ENCODE peak calls at places on chromosomes 5 and 9, in nine cellular contexts. G is lower leg skin, T is left ventricle myocardium inferior, Q is lung, O is BJ, Y is GM23338, Z is cardiac fibroblast, W is pancreas, H is heart left ventricle. B is an unnamed sample.

GRCh38 chr9:89884356-89885083 is 279.7 kb downstream of the GADD45G start:
- DNase-seq in G (peak), T (peak), Q (no peak), O (no peak), Y (no peak), Z (no peak), W (no peak), H (peak), B (peak)

GRCh38 chr9:8346291-8346690 is 546.7 kb upstream of the DMAC1 start:
- DNase-seq in G (no peak), T (no peak), Q (no peak), O (no peak), Y (no peak), Z (peak), W (no peak), H (no peak), B (no peak)

GRCh38 chr9:20929276-20929675 is 102.2 kb downstream of the HACD4 start:
- DNase-seq in G (no peak), T (no peak), Q (no peak), O (no peak), Y (peak), Z (no peak), W (no peak), H (no peak), B (no peak)

GRCh38 chr9:87812375-87813118 is 70.1 kb upstream of the SPATA31E1 start:
- DNase-seq in G (no peak), T (no peak), Q (no peak), O (peak), Y (peak), Z (peak), W (no peak), H (no peak), B (no peak)

GRCh38 chr5:116573279-116573616 is 1.4 kb downstream of the SEMA6A start:
- DNase-seq in G (no peak), T (peak), Q (no peak), O (no peak), Y (no peak), Z (no peak), W (peak), H (peak), B (peak)

GRCh38 chr9:137478613-137479314 is 19.6 kb upstream of the NSMF start:
- DNase-seq in G (no peak), T (no peak), Q (no peak), O (no peak), Y (peak), Z (no peak), W (peak), H (no peak), B (no peak)

GRCh38 chr9:107404086-107404590 is 85.4 kb downstream of the KLF4 start:
- DNase-seq in G (no peak), T (no peak), Q (no peak), O (no peak), Y (no peak), Z (no peak), W (no peak), H (no peak), B (no peak)

GRCh38 chr5:165135551-165135950 is 1630.1 kb downstream of the MAT2B start:
- DNase-seq in G (no peak), T (no peak), Q (no peak), O (no peak), Y (no peak), Z (no peak), W (no peak), H (no peak), B (no peak)

GRCh38 chr5:79255786-79256557 is 20.0 kb downstream of the JMY start:
- DNase-seq in G (no peak), T (no peak), Q (no peak), O (no peak), Y (peak), Z (peak), W (no peak), H (no peak), B (peak)

GRCh38 chr9:91101598-91102168 is 260.0 kb downstream of the AUH start:
- DNase-seq in G (no peak), T (no peak), Q (no peak), O (no peak), Y (peak), Z (no peak), W (no peak), H (no peak), B (peak)

GRCh38 chr5:34915856-34916192 is 313 bp downstream of the BRIX1 start:
- DNase-seq in G (no peak), T (no peak), Q (no peak), O (no peak), Y (peak), Z (no peak), W (no peak), H (no peak), B (no peak)

GRCh38 chr5:147661576-147661975 is 121.0 kb downstream of the JAKMIP2 start:
- DNase-seq in G (no peak), T (no peak), Q (no peak), O (no peak), Y (no peak), Z (peak), W (no peak), H (no peak), B (no peak)

GRCh38 chr5:137199966-137200365 is 299.2 kb downstream of the SPOCK1 start:
- DNase-seq in G (no peak), T (no peak), Q (no peak), O (peak), Y (peak), Z (peak), W (no peak), H (no peak), B (no peak)

GRCh38 chr9:27564685-27565084 is 8.6 kb downstream of the C9orf72 start:
- DNase-seq in G (no peak), T (no peak), Q (no peak), O (no peak), Y (no peak), Z (no peak), W (no peak), H (no peak), B (no peak)

GRCh38 chr9:114169029-114169939 is 13.9 kb downstream of the COL27A1 start:
- DNase-seq in G (no peak), T (no peak), Q (no peak), O (no peak), Y (no peak), Z (peak), W (peak), H (no peak), B (no peak)

GRCh38 chr9:88531920-88532319 is 3.1 kb upstream of the NXNL2 start:
- DNase-seq in G (no peak), T (no peak), Q (no peak), O (no peak), Y (peak), Z (no peak), W (no peak), H (no peak), B (no peak)

GRCh38 chr9:35078066-35078465 is 1.7 kb downstream of the FANCG start:
- DNase-seq in G (no peak), T (no peak), Q (no peak), O (no peak), Y (no peak), Z (no peak), W (no peak), H (no peak), B (no peak)

GRCh38 chr9:121637441-121638222 is 13.8 kb upstream of the DAB2IP start:
- DNase-seq in G (no peak), T (no peak), Q (no peak), O (no peak), Y (no peak), Z (peak), W (no peak), H (no peak), B (no peak)

GRCh38 chr5:160524827-160525226 is 103.2 kb downstream of the PTTG1 start:
- DNase-seq in G (no peak), T (no peak), Q (no peak), O (no peak), Y (no peak), Z (no peak), W (no peak), H (no peak), B (no peak)

GRCh38 chr9:114047717-114048116 is 30.4 kb downstream of the AMBP start:
- DNase-seq in G (no peak), T (no peak), Q (no peak), O (no peak), Y (peak), Z (peak), W (no peak), H (no peak), B (peak)

DNA sequence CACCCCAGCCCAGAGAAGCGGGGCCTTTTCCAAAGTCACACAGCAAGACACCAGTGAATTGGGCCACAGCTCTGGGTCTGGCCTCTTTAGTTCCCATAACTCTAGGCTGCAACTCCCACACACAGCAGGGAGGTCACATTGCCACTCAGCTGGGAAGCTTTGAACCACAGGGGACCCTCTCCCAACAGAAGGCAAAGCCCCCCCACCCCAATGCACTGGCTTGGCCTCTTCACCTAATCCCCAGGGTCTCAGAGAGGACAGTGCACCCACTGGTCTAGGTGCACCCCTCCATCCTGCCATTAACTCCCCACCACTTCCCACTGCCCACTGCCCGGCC is 156.7 kb upstream of the IER5L start:
- DNase-seq in G (no peak), T (no peak), Q (no peak), O (no peak), Y (no peak), Z (no peak), W (no peak), H (no peak), B (no peak)
- H3K4me3 ChIP-seq in G (no peak), T (peak), Q (no peak), O (no peak), Y (peak), Z (no peak), W (peak), H (peak), B (no peak)

GRCh38 chr5:139658501-139658927 is 10.4 kb downstream of the CXXC5 start:
- DNase-seq in G (no peak), T (no peak), Q (no peak), O (no peak), Y (no peak), Z (peak), W (no peak), H (no peak), B (no peak)
- TF ChIP-seq CTCF in G (no peak), T (peak), Q (no peak), O (no peak), Y (no peak), Z (peak), W (no peak), H (no peak), B (no peak)

GRCh38 chr5:38532165-38532669 is 24.2 kb downstream of the LIFR start:
- DNase-seq in G (no peak), T (no peak), Q (no peak), O (no peak), Y (peak), Z (no peak), W (no peak), H (no peak), B (no peak)
- H3K4me3 ChIP-seq in G (no peak), T (no peak), Q (no peak), O (no peak), Y (no peak), Z (no peak), W (no peak), H (no peak), B (no peak)

GRCh38 chr5:142808778-142809606 is 38.8 kb downstream of the ARHGAP26 start:
- DNase-seq in G (no peak), T (no peak), Q (no peak), O (no peak), Y (no peak), Z (no peak), W (no peak), H (no peak), B (no peak)

GRCh38 chr5:142811840-142812557 is 41.8 kb downstream of the ARHGAP26 start:
- DNase-seq in G (no peak), T (no peak), Q (no peak), O (no peak), Y (no peak), Z (no peak), W (no peak), H (no peak), B (no peak)

GRCh38 chr5:142813208-142813607 is 43.0 kb downstream of the ARHGAP26 start:
- DNase-seq in G (no peak), T (no peak), Q (no peak), O (no peak), Y (no peak), Z (no peak), W (no peak), H (no peak), B (no peak)

GRCh38 chr5:142810081-142810480 is 39.9 kb downstream of the ARHGAP26 start:
- DNase-seq in G (no peak), T (no peak), Q (no peak), O (no peak), Y (no peak), Z (no peak), W (no peak), H (no peak), B (no peak)

DNA sequence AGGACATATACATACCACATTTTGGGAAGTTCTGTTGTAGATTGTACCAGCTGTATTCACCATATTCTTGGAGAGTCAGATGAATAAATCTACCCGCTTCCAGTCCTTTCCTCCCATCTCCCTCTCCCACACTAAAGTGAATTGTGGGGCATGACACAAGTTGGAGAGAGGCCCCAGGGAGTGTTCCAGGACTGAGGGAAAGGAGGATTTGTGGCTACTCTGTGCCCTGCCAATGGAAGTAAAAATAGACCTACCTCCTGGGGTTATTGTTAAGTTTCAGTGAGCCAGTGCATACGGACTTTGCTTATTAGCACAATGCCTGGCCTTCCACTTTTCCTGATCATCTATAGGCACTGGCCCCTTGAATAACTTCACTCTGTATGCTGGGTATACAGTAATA is 40.7 kb downstream of the ARHGAP26 start:
- DNase-seq in G (no peak), T (no peak), Q (no peak), O (no peak), Y (no peak), Z (no peak), W (no peak), H (no peak), B (no peak)
- TF ChIP-seq CTCF in G (no peak), T (no peak), Q (no peak), O (no peak), Y (no peak), Z (no peak), W (no peak), H (no peak), B (no peak)